ENCODE peak calls at places on chromosomes 13 and 19, in eight cellular contexts. E, V, C, Q, X, M, P and R are unnamed samples. For H3K9me3, the result is how much of the 10 kb centered on the place peaks cover.

GRCh38 chr13:102309110-102309509 is 92.7 kb downstream of the FGF14 start:
- DNase-seq in M (no peak), X (no peak), V (no peak), C (no peak), E (no peak), P (no peak), Q (no peak), R (no peak)

GRCh38 chr13:21338156-21338555 is 120.9 kb downstream of the ZDHHC20 start:
- DNase-seq in P (peak), Q (no peak), E (no peak), X (no peak), C (no peak), V (no peak), M (no peak), R (no peak)

GRCh38 chr13:111161601-111162600 is 46.8 kb downstream of the ARHGEF7 start:
- DNase-seq in E (no peak), Q (no peak), X (no peak), M (no peak), P (no peak), C (no peak), V (no peak), R (no peak)

GRCh38 chr13:44519642-44520041 is 56.5 kb downstream of the TSC22D1 start:
- DNase-seq in V (no peak), Q (no peak), P (no peak), C (no peak), X (no peak), E (no peak), M (no peak), R (no peak)

GRCh38 chr19:49333426-49334288 is 1.5 kb upstream of the CD37 start:
- DNase-seq in M (peak), Q (no peak), V (peak), C (no peak), P (peak), X (peak), E (peak), R (no peak)

GRCh38 chr19:5585461-5586299 is 17.9 kb upstream of the TINCR start:
- DNase-seq in V (no peak), Q (no peak), E (no peak), X (peak), C (no peak), M (no peak), P (no peak), R (no peak)

GRCh38 chr13:21361706-21362105 is 97.4 kb downstream of the ZDHHC20 start:
- DNase-seq in C (no peak), M (no peak), P (no peak), Q (no peak), E (no peak), V (no peak), X (no peak), R (no peak)

GRCh38 chr19:42246143-42246868 is 3.9 kb upstream of the GSK3A start:
- DNase-seq in V (peak), Q (peak), C (peak), M (no peak), E (peak), P (peak), X (peak), R (peak)

DNA sequence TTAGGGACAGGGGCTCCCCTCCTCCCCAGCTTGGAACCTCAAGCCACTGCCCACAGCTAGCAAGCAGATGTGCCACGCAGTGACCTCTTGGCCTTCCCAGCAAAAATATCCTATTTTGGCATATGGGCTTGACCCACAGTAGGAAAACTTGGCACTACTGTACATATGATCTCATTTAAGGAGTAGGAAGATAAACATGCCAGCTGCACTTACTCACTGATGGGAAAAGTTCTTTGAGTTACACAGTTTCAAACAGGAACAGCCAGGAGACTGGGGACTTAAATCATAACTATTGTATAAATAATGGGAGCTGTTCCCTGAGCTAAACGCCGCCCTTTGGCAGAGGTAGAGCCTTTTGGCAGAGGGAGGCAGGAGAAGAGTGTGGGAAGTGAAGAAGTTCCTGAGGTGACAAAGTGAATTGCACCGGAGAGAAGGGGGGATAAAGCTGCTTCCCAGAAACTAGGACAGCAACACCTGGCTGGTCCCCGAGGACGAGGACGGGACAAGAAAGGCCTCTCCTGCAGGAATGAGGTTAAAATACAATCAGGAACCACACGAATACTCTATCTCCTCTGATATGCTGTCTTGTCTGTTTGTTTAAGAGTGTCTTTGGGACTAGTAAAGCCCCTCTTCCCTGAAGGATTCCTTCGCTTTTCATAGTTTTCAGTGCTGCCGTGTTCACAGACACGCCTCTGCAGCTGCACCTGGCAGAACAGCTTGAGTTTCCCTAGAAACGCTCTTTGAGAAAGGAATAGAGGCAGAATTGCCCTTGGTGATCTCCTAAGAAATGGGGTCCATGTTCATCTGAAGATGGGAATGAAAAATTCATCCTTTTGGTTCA is 5.9 kb downstream of the SACS start:
- DNase-seq in Q (no peak), P (peak), C (no peak), V (no peak), X (no peak), E (no peak), M (no peak), R (peak)
- H3K27ac ChIP-seq in Q (no peak), P (peak), C (peak), V (no peak), X (no peak), E (peak), M (no peak), R (peak)

DNA sequence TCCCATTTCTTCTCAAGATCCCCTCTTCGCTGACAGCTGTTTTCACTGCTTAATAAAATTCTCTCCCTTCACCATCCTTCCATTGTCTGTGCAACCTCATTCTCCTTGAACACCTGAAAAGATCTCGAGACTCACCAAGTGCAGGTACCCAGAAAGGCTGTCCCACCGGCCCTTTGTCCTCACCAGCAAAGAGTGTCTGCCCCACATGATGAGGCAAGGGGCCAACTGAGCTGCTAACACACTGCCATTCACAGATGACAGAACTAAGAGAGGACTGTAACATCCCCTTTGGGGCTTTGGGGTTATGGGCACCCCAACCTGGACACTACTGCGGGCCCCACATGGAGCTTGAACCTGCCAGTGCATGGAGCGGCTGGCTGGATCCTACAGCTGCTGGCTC is 771.4 kb upstream of the MIR17HG start:
- DNase-seq in C (no peak), M (no peak), Q (no peak), E (no peak), P (no peak), V (no peak), X (no peak), R (no peak)
- H3K9me3 ChIP-seq in C (under half), M (under half), Q (under half), E (under half), P (under half), V (under half), X (under half), R (under half)

GRCh38 chr19:18899624-18900560 is 3.9 kb upstream of the CERS1 start:
- DNase-seq in P (no peak), X (peak), V (no peak), M (no peak), Q (no peak), C (no peak), E (no peak), R (no peak)

GRCh38 chr19:18900700-18901502 is 4.9 kb upstream of the CERS1 start:
- DNase-seq in V (no peak), X (no peak), E (no peak), C (no peak), M (no peak), P (no peak), Q (no peak), R (no peak)

GRCh38 chr19:18898081-18898532 is 2.1 kb upstream of the CERS1 start:
- DNase-seq in Q (no peak), X (no peak), E (no peak), M (no peak), P (no peak), C (no peak), V (no peak), R (no peak)

GRCh38 chr19:18897108-18898029 is 1.4 kb upstream of the CERS1 start:
- DNase-seq in Q (no peak), E (no peak), M (no peak), P (no peak), X (no peak), V (no peak), C (no peak), R (no peak)

GRCh38 chr19:18898533-18899408 is 2.8 kb upstream of the CERS1 start:
- DNase-seq in P (no peak), C (no peak), E (no peak), M (no peak), X (peak), Q (no peak), V (no peak), R (no peak)
- H3K27ac ChIP-seq in P (no peak), C (no peak), E (no peak), M (no peak), X (no peak), Q (no peak), V (no peak), R (no peak)

GRCh38 chr19:52189745-52190678 is at the start of gene PPP2R1A:
- DNase-seq in Q (peak), P (peak), V (peak), M (peak), E (peak), C (peak), X (peak), R (peak)
- H3K9me3 ChIP-seq in Q (under half), P (under half), V (under half), M (under half), E (under half), C (under half), X (under half), R (under half)

DNA sequence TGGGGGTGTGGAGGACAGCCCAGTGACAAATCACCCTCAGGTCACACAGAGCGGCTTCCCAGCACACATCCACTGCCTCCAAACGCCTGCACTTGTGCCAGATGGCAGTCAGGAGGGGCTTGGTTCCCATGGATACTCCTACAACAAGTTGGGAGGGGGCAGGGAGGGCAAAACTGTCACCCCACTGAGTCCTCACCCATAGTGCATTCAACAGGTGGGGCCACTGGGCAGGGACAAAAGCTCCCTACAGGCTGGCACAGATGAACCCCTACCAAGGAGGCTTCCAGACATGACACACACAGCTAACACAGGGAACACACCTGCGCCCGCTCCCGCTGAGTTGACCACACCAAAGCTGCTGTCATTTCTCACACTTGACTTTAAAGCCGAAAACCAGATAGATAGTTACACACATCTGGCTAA is 120.5 kb downstream of the STK24 start:
- DNase-seq in V (no peak), E (no peak), C (no peak), P (no peak), X (no peak), M (no peak), Q (no peak), R (no peak)
- H3K27ac ChIP-seq in V (no peak), E (no peak), C (no peak), P (no peak), X (no peak), M (no peak), Q (no peak), R (peak)

DNA sequence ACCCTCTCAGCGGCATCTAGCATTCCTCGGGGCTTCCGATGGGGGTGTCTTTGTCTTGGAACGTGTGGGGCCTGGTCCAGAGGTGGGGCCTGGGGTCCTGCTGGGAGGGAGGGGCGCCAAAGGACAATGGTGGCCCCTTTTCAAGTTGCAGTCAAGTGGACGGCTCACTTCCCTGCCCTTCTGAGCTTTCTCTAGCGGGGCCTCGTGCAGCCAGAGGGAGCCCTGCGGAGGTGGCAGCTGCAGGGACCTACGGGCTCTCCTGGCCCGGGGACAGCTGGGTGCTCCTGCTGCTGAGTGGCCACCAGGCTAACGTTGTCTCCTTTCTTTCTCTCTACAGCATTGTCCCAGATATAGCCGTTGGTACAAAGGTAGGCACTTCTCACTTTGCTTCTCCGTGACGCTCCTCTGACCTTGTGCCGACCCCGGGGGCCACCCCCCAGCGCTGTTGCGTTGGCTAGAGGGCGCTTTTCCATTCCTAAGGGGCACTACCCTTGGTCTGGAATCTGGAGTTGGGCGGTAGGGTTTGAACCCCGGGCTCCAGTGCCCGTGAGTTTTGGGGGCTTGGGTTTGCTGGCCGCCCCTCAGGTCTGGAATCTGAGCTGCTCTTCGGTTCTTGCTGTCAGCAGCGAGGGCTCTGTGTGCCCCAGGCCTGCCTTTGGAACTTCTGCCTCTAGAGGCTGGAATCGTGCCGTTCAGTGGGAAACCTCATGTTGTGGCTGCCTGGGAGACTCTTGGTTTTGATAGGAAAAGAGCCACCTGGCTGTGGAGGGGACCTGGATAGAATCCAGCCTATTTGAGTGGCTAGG is 2.0 kb downstream of the PTBP1 start:
- DNase-seq in E (no peak), X (peak), P (peak), Q (peak), V (peak), M (no peak), C (no peak), R (no peak)
- H3K9me3 ChIP-seq in E (under half), X (under half), P (under half), Q (under half), V (under half), M (under half), C (under half), R (under half)

GRCh38 chr13:52096748-52097147 is 32.1 kb downstream of the NEK5 start:
- DNase-seq in X (no peak), E (no peak), M (no peak), C (no peak), V (no peak), Q (no peak), P (no peak), R (no peak)

GRCh38 chr13:52091473-52091872 is 37.4 kb downstream of the NEK5 start:
- DNase-seq in V (no peak), E (no peak), X (no peak), P (no peak), Q (no peak), M (no peak), C (no peak), R (no peak)

GRCh38 chr13:52092087-52092486 is 36.8 kb downstream of the NEK5 start:
- DNase-seq in V (no peak), M (no peak), X (no peak), Q (no peak), E (no peak), C (no peak), P (no peak), R (no peak)

GRCh38 chr13:52096062-52096461 is 32.8 kb downstream of the NEK5 start:
- DNase-seq in E (no peak), M (no peak), X (no peak), V (no peak), C (no peak), Q (no peak), P (no peak), R (no peak)

GRCh38 chr13:52097197-52097596 is 31.7 kb downstream of the NEK5 start:
- DNase-seq in P (no peak), X (no peak), V (no peak), Q (no peak), E (no peak), M (no peak), C (no peak), R (no peak)
- H3K27ac ChIP-seq in P (no peak), X (no peak), V (no peak), Q (no peak), E (no peak), M (no peak), C (no peak), R (no peak)

GRCh38 chr13:113982296-113982661 is 8.4 kb upstream of the C13orf46 start:
- DNase-seq in M (no peak), V (no peak), E (no peak), P (no peak), Q (no peak), C (no peak), X (no peak), R (peak)

GRCh38 chr13:113980489-113981064 is 6.7 kb upstream of the C13orf46 start:
- DNase-seq in V (peak), E (no peak), Q (no peak), C (no peak), M (no peak), X (no peak), P (no peak), R (no peak)

GRCh38 chr13:113981611-113982295 is 7.9 kb upstream of the C13orf46 start:
- DNase-seq in X (no peak), P (no peak), E (no peak), C (no peak), M (no peak), V (peak), Q (no peak), R (peak)

GRCh38 chr13:113979791-113980471 is 6.1 kb upstream of the C13orf46 start:
- DNase-seq in P (no peak), X (no peak), M (no peak), E (no peak), V (peak), C (no peak), Q (no peak), R (no peak)

DNA sequence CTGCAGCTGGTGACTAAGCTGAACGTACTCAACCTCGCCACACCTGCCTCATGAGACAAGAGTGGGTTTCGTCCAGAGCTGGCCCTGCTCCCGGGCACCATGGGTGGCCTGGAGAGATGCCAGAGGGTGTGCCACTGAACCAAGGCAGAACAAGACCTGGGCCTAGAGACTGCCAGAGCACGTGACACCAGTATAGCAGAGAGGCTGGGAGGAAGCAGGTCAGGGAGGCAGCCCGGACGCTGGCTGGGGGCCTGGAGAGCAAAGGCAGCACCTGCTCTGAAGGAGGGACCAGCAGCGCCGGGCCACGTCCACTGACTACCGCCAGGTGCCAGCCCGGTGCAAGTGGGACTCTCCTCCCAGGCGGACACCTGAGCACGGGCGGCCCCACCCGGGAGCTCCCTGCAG is 7.3 kb upstream of the C13orf46 start:
- DNase-seq in E (peak), X (no peak), P (no peak), M (no peak), V (peak), C (no peak), Q (no peak), R (peak)
- H3K9me3 ChIP-seq in E (under half), X (under half), P (under half), M (under half), V (under half), C (under half), Q (under half), R (under half)

GRCh38 chr19:55111238-55111831 is 6.1 kb downstream of the PPP1R12C start:
- DNase-seq in X (no peak), C (no peak), E (no peak), P (no peak), V (no peak), M (no peak), Q (no peak), R (peak)
- H3K27ac ChIP-seq in X (no peak), C (peak), E (no peak), P (no peak), V (no peak), M (no peak), Q (no peak), R (peak)